ENCODE peak calls at places on chromosomes 4 and X, in five cellular contexts. P is psoas muscle, R is cardiac muscle cell, X is upper lobe of right lung, U is WERI-Rb-1. E is an unnamed sample.
A peak's percentile ranks its signal among the peaks of the same experiment; 100 is the strongest.

GRCh38 chr4:87622303-87622702 is 14.0 kb downstream of the DSPP start:
- DNase-seq in P (no peak), X (no peak), U (no peak), R (no peak), E (no peak)

GRCh38 chr4:37068580-37068979 is 176.0 kb upstream of the NWD2 start:
- DNase-seq in U (peak; percentile 19), R (no peak), P (no peak), X (no peak), E (no peak)

GRCh38 chrX:43860646-43861370 is 21.4 kb downstream of the MAOB start:
- DNase-seq in X (no peak), P (no peak), U (no peak), R (peak; percentile 73), E (no peak)

GRCh38 chrX:10769165-10769564 is 148.8 kb upstream of the MID1 start:
- DNase-seq in R (peak; percentile 55), X (no peak), P (no peak), U (no peak), E (no peak)

GRCh38 chr4:189083769-189084168 is 856.9 kb upstream of the FRG1 start:
- DNase-seq in P (no peak), R (no peak), X (no peak), U (no peak), E (no peak)

GRCh38 chr4:147842573-147842972 is 110.7 kb downstream of the ARHGAP10 start:
- DNase-seq in P (peak; percentile 75), R (peak; percentile 97), U (no peak), X (no peak), E (no peak)

GRCh38 chrX:8319359-8319758 is 145.3 kb upstream of the VCX3B start:
- DNase-seq in R (no peak), U (no peak), P (no peak), X (no peak), E (no peak)

GRCh38 chrX:140724337-140725105 is 15.0 kb downstream of the LINC00632 start:
- DNase-seq in P (no peak), X (no peak), U (no peak), R (no peak), E (no peak)

GRCh38 chr4:127634181-127634580 is 1.4 kb downstream of the INTU start:
- DNase-seq in R (peak; percentile 76), P (no peak), X (no peak), U (no peak), E (no peak)

GRCh38 chr4:187929024-187929423 is 66.5 kb upstream of the ZFP42 start:
- DNase-seq in X (no peak), U (peak; percentile 21), R (no peak), P (no peak), E (no peak)
- TF ChIP-seq CTCF in X (peak; percentile 7), U (peak; percentile 44), R (no peak), P (no peak), E (no peak)

DNA sequence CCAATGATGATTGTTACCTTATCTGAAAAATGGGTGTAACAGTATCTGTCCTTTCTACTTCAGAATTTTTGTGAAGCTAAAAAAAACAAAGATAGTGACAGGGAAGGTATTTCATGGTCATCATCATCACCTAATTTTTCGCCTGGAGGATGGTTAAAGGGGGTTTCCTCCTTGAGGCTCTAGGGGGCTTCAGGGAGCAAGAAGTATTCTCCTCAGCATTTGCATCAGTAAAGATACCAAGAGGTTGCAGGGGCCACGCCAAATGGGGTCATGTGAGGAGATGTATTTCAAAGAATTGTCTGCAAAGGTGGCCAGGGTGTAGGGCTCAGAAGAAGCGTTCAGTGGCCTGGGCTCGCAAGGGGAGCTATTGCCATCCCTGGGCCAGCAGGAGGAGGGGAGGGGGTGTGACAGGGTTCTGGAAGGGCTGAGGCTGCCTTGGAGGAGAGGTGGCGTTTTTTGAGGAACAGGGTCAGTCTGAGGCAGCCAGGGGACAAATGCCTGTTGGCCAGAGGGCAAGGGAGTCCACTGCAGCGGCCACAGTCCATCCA is 7.3 kb upstream of the NSG1 start:
- DNase-seq in X (no peak), P (no peak), U (no peak), R (no peak), E (no peak)
- H3K27me3 ChIP-seq in X (peaks cover 2% of the 10 kb centered on the region), P (peaks cover 8% of the 10 kb centered on the region), U (peaks cover 41% of the 10 kb centered on the region), R (peaks cover 13% of the 10 kb centered on the region), E (no peaks in the 10 kb centered on the region)

GRCh38 chr4:144584428-144584827 is 61.5 kb upstream of the HHIP start:
- DNase-seq in P (no peak), U (no peak), X (no peak), R (no peak), E (no peak)
- TF ChIP-seq CTCF in P (no peak), U (peak; percentile 11), X (no peak), R (peak; percentile 5), E (no peak)

GRCh38 chr4:41873380-41874295 is 61.6 kb upstream of the TMEM33 start:
- DNase-seq in P (no peak), U (no peak), R (no peak), X (no peak), E (no peak)
- H3K27me3 ChIP-seq in P (peaks cover 21% of the 10 kb centered on the region), U (no peaks in the 10 kb centered on the region), R (peaks cover 100% of the 10 kb centered on the region), X (peaks cover 88% of the 10 kb centered on the region), E (peaks cover 10% of the 10 kb centered on the region)

DNA sequence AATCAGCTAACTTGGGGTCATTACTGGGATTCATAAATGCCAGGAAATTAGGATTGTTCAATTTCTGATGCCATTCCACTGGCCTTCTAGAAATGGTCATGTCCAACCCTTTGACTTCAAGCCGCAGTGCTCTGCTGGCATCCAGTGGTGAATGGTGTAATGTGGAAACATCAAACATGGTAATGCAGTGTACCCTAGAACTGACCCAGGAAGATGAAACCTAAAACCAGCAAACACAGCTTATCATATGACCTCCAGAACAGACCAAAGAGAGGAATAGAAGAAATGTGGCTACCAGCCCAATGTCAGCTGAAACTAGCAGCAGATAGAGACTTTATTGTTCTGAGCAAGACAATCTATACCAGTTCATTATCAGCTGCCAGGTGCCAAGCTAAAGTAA is 13.8 kb downstream of the CXCL13 start:
- DNase-seq in X (no peak), P (no peak), R (peak; percentile 21), U (no peak), E (no peak)
- TF ChIP-seq CTCF in X (no peak), P (no peak), R (no peak), U (no peak), E (no peak)

GRCh38 chrX:108735087-108735679 is 1.2 kb downstream of the IRS4 start:
- DNase-seq in R (no peak), U (no peak), P (no peak), X (peak; percentile 30), E (no peak)

GRCh38 chrX:108731144-108731543 is 5.2 kb downstream of the IRS4 start:
- DNase-seq in P (no peak), U (no peak), X (no peak), R (no peak), E (no peak)

GRCh38 chrX:108734426-108734825 is 1.9 kb downstream of the IRS4 start:
- DNase-seq in X (peak; percentile 12), P (no peak), R (no peak), U (no peak), E (no peak)

GRCh38 chrX:108735680-108736508 is 469 bp downstream of the IRS4 start:
- DNase-seq in U (no peak), P (no peak), X (peak; percentile 21), R (peak; percentile 12), E (no peak)

DNA sequence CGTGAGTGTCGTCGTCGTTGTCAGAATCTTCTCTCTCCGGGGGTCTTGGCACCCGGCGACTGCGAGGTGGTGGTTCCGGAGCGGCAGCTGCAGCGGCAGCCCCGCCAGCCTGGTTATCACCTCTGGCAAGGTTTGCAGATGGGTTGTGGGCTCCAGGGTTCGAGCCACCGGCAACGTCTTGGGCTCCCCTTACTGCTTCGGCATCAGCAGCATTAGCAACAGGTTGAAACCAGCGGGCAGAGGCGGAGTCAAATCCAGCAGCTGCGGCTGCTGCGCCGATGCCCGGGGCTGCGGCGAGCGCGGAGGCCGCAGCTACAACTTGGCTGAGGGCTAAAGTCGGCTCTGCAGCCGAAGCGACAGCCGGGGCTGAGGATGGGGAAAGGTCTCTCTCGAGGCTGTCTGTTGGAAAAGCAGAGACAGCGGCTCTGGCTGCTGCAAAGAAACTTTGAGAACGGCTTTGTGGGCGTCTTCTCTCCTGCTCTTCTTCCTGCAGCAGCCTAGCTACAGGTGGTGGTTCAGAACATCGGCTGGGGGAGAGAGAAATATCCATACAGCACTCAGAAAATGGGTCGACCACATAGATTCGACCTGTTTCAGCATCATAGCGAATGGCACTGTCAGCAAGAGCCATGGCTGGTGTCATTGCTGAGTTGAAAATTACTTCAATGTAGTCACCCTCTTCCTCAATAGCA is 3.6 kb downstream of the IRS4 start:
- DNase-seq in U (no peak), X (no peak), P (no peak), R (no peak), E (no peak)
- H3K27me3 ChIP-seq in U (peaks cover 87% of the 10 kb centered on the region), X (peaks cover 18% of the 10 kb centered on the region), P (peaks cover 6% of the 10 kb centered on the region), R (peaks cover 71% of the 10 kb centered on the region), E (peaks cover 7% of the 10 kb centered on the region)

DNA sequence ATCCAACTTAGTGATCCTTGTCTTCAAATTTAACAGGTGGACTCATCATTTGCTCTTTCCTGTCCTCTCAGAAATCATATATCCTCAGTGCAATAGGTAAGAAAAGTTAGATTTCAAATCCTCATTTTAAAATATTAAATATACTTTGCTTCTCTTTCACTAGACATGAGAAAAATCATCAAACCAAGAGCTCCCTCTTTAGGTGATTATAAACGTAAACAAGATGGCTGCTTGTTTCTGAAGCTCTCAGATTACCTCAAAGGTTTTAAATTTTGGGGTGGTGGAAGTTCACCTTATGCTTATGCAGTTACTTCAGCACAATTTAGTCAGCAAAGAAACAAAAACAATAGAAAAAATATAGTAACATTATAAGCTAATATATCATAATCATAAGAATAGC is 27.3 kb downstream of the CSN3 start:
- DNase-seq in X (no peak), P (no peak), U (no peak), R (peak; percentile 16), E (no peak)
- TF ChIP-seq CTCF in X (peak; percentile 17), P (no peak), U (peak; percentile 6), R (peak; percentile 17), E (no peak)

GRCh38 chr4:1563241-1563640 is 120.9 kb downstream of the FAM53A start:
- DNase-seq in U (no peak), R (no peak), X (no peak), P (no peak), E (no peak)
- H3K27me3 ChIP-seq in U (no peaks in the 10 kb centered on the region), R (no peaks in the 10 kb centered on the region), X (peaks cover 68% of the 10 kb centered on the region), P (peaks cover 34% of the 10 kb centered on the region), E (no peaks in the 10 kb centered on the region)

GRCh38 chr4:119300388-119301131 is 21.4 kb downstream of the FABP2 start:
- DNase-seq in X (peak; percentile 99), R (peak; percentile 96), U (peak; percentile 95), P (peak; percentile 96), E (peak; percentile 94)
- TF ChIP-seq CTCF in X (peak; percentile 16), R (peak; percentile 28), U (peak; percentile 22), P (no peak), E (no peak)

GRCh38 chrX:77638397-77638796 is 147.6 kb downstream of the ATRX start:
- DNase-seq in R (no peak), P (no peak), U (no peak), X (no peak), E (no peak)
- H3K27me3 ChIP-seq in R (no peaks in the 10 kb centered on the region), P (no peaks in the 10 kb centered on the region), U (no peaks in the 10 kb centered on the region), X (no peaks in the 10 kb centered on the region), E (no peaks in the 10 kb centered on the region)